ENCODE peak calls at places on chromosomes 11 and 22, in ten cellular contexts. D is hepatocyte, I is thyroid gland, S is head of caudate nucleus, Q is transverse colon, P is anterior cingulate cortex, O is NCI-H510A treated with DMSO at 0.1 percent for 48 hours, Y is Kasumi-1, B is bronchial epithelial cell, N is ecto neural progenitor cell. A is an unnamed sample.

GRCh38 chr22:29152045-29152380 is 53.7 kb upstream of the EMID1 start:
- DNase-seq in D (no peak), I (no peak), S (no peak), Q (no peak), P (no peak), O (no peak), Y (no peak), B (no peak), N (no peak), A (no peak)

GRCh38 chr11:133323354-133323753 is 208.9 kb downstream of the OPCML start:
- DNase-seq in D (no peak), I (no peak), S (no peak), Q (no peak), P (no peak), O (no peak), Y (no peak), B (no peak), N (no peak), A (no peak)

GRCh38 chr11:47355283-47356128 is 3.0 kb upstream of the MYBPC3 start:
- DNase-seq in D (peak), I (peak), S (peak), Q (peak), P (peak), O (peak), Y (no peak), B (peak), N (peak), A (peak)

GRCh38 chr11:14446701-14447169 is 52.9 kb downstream of the COPB1 start:
- DNase-seq in D (no peak), I (no peak), S (no peak), Q (no peak), P (no peak), O (no peak), Y (no peak), B (peak), N (no peak), A (no peak)

GRCh38 chr11:46234261-46234660 is 43.2 kb upstream of the CREB3L1 start:
- DNase-seq in D (no peak), I (no peak), S (no peak), Q (no peak), P (no peak), O (no peak), Y (no peak), B (no peak), N (peak), A (no peak)

GRCh38 chr22:17706451-17706900 is 67.8 kb downstream of the BID start:
- DNase-seq in D (peak), I (peak), S (peak), Q (peak), P (no peak), O (peak), Y (peak), B (peak), N (no peak), A (peak)

GRCh38 chr11:15793032-15793996 is 563.0 kb downstream of the SOX6 start:
- DNase-seq in D (no peak), I (no peak), S (no peak), Q (no peak), P (no peak), O (no peak), Y (no peak), B (peak), N (no peak), A (no peak)

GRCh38 chr22:44392446-44392921 is 79.7 kb upstream of the SHISAL1 start:
- DNase-seq in D (no peak), I (no peak), S (no peak), Q (no peak), P (no peak), O (no peak), Y (no peak), B (peak), N (peak), A (no peak)

GRCh38 chr11:114075891-114076441 is 16.5 kb downstream of the ZBTB16 start:
- DNase-seq in D (peak), I (peak), S (no peak), Q (no peak), P (no peak), O (peak), Y (peak), B (peak), N (peak), A (no peak)

GRCh38 chr11:117582491-117582890 is 214.5 kb downstream of the DSCAML1 start:
- DNase-seq in D (no peak), I (peak), S (peak), Q (no peak), P (no peak), O (no peak), Y (no peak), B (no peak), N (no peak), A (no peak)

GRCh38 chr11:27239305-27239942 is 123.6 kb downstream of the CCDC34 start:
- DNase-seq in D (no peak), I (no peak), S (no peak), Q (no peak), P (no peak), O (no peak), Y (no peak), B (no peak), N (no peak), A (no peak)

GRCh38 chr11:66333896-66334604 is 2.2 kb downstream of the RIN1 start:
- DNase-seq in D (no peak), I (no peak), S (no peak), Q (no peak), P (no peak), O (no peak), Y (no peak), B (no peak), N (peak), A (no peak)

GRCh38 chr22:35996596-35996995 is 32.0 kb downstream of the RBFOX2 start:
- DNase-seq in D (no peak), I (no peak), S (no peak), Q (no peak), P (no peak), O (no peak), Y (no peak), B (no peak), N (no peak), A (no peak)

GRCh38 chr11:61124574-61125309 is 22.5 kb downstream of the CD5 start:
- DNase-seq in D (no peak), I (peak), S (no peak), Q (no peak), P (no peak), O (no peak), Y (no peak), B (peak), N (no peak), A (no peak)

GRCh38 chr11:2930705-2931415 is 1.6 kb upstream of the PHLDA2 start:
- DNase-seq in D (peak), I (peak), S (no peak), Q (peak), P (no peak), O (peak), Y (no peak), B (peak), N (peak), A (no peak)

GRCh38 chr22:43616645-43617044 is 195.5 kb downstream of the EFCAB6 start:
- DNase-seq in D (peak), I (no peak), S (no peak), Q (peak), P (no peak), O (peak), Y (no peak), B (no peak), N (no peak), A (no peak)

GRCh38 chr22:29689872-29690213 is 30.0 kb upstream of the CABP7 start:
- DNase-seq in D (peak), I (peak), S (peak), Q (peak), P (peak), O (peak), Y (peak), B (peak), N (peak), A (peak)

GRCh38 chr11:111429066-111429506 is 50.0 kb upstream of the POU2AF1 start:
- DNase-seq in D (peak), I (peak), S (no peak), Q (peak), P (no peak), O (peak), Y (peak), B (peak), N (no peak), A (no peak)

GRCh38 chr11:94525933-94526332 is 13.7 kb downstream of the C11orf97 start:
- DNase-seq in D (peak), I (peak), S (peak), Q (peak), P (no peak), O (no peak), Y (peak), B (peak), N (no peak), A (no peak)

GRCh38 chr22:40654522-40655167 is 18.1 kb upstream of the MRTFA start:
- DNase-seq in D (peak), I (peak), S (peak), Q (peak), P (no peak), O (peak), Y (peak), B (peak), N (no peak), A (no peak)

GRCh38 chr11:44946268-44946667 is 4.4 kb downstream of the TP53I11 start:
- DNase-seq in D (no peak), I (peak), S (no peak), Q (no peak), P (no peak), O (no peak), Y (no peak), B (no peak), N (no peak), A (peak)

GRCh38 chr11:20865161-20865560 is 195.8 kb downstream of the NELL1 start:
- DNase-seq in D (no peak), I (no peak), S (no peak), Q (no peak), P (no peak), O (no peak), Y (no peak), B (no peak), N (no peak), A (no peak)

GRCh38 chr11:995752-996420 is 40.6 kb downstream of the MUC6 start:
- DNase-seq in D (no peak), I (no peak), S (peak), Q (no peak), P (no peak), O (peak), Y (no peak), B (no peak), N (no peak), A (no peak)

GRCh38 chr11:134459246-134460043 is 47.4 kb upstream of the B3GAT1 start:
- DNase-seq in D (no peak), I (no peak), S (peak), Q (no peak), P (no peak), O (no peak), Y (no peak), B (no peak), N (no peak), A (no peak)

GRCh38 chr22:46018859-46019258 is 41.9 kb upstream of the WNT7B start:
- DNase-seq in D (no peak), I (no peak), S (no peak), Q (no peak), P (no peak), O (peak), Y (no peak), B (peak), N (no peak), A (no peak)

GRCh38 chr11:60921259-60921658 is 3.0 kb upstream of the TMEM132A start:
- DNase-seq in D (no peak), I (no peak), S (no peak), Q (no peak), P (no peak), O (no peak), Y (no peak), B (no peak), N (no peak), A (no peak)

GRCh38 chr11:33006010-33006409 is 9.7 kb upstream of the DEPDC7 start:
- DNase-seq in D (no peak), I (no peak), S (no peak), Q (no peak), P (no peak), O (no peak), Y (no peak), B (no peak), N (no peak), A (no peak)

GRCh38 chr22:43228330-43228729 is 41.4 kb upstream of the TTLL12 start:
- DNase-seq in D (peak), I (peak), S (no peak), Q (peak), P (peak), O (no peak), Y (peak), B (no peak), N (peak), A (no peak)

GRCh38 chr11:58675344-58676155 is 53.1 kb downstream of the CNTF start:
- DNase-seq in D (peak), I (peak), S (peak), Q (peak), P (peak), O (peak), Y (peak), B (peak), N (peak), A (peak)

GRCh38 chr11:74050465-74050864 is 41.6 kb upstream of the UCP3 start:
- DNase-seq in D (no peak), I (no peak), S (no peak), Q (no peak), P (no peak), O (no peak), Y (no peak), B (no peak), N (no peak), A (no peak)

GRCh38 chr22:30015229-30015797 is 65.0 kb upstream of the HORMAD2 start:
- DNase-seq in D (no peak), I (no peak), S (no peak), Q (no peak), P (no peak), O (no peak), Y (no peak), B (peak), N (no peak), A (no peak)

GRCh38 chr22:35538801-35539321 is 1.8 kb upstream of the RASD2 start:
- DNase-seq in D (no peak), I (peak), S (no peak), Q (peak), P (no peak), O (no peak), Y (peak), B (peak), N (peak), A (no peak)

GRCh38 chr22:32920032-32920628 is 118.6 kb downstream of the TIMP3 start:
- DNase-seq in D (peak), I (no peak), S (no peak), Q (peak), P (no peak), O (no peak), Y (peak), B (no peak), N (no peak), A (no peak)

GRCh38 chr11:66569076-66569475 is 670 bp upstream of the CTSF start:
- DNase-seq in D (no peak), I (no peak), S (no peak), Q (no peak), P (no peak), O (no peak), Y (no peak), B (no peak), N (no peak), A (no peak)

GRCh38 chr22:39592104-39593060 is 21.8 kb downstream of the CACNA1I start:
- DNase-seq in D (peak), I (peak), S (no peak), Q (no peak), P (no peak), O (no peak), Y (no peak), B (peak), N (no peak), A (no peak)

GRCh38 chr22:24703101-24703500 is 71.4 kb downstream of the PIWIL3 start:
- DNase-seq in D (peak), I (peak), S (no peak), Q (peak), P (no peak), O (peak), Y (no peak), B (no peak), N (no peak), A (no peak)

GRCh38 chr11:84905411-84905810 is 721.7 kb downstream of the DLG2 start:
- DNase-seq in D (no peak), I (no peak), S (no peak), Q (no peak), P (no peak), O (no peak), Y (no peak), B (peak), N (no peak), A (no peak)

GRCh38 chr22:37604875-37605274 is 3.8 kb upstream of the GGA1 start:
- DNase-seq in D (no peak), I (no peak), S (no peak), Q (no peak), P (no peak), O (no peak), Y (peak), B (no peak), N (no peak), A (no peak)

GRCh38 chr11:61888043-61888442 is 3.3 kb downstream of the FADS3 start:
- DNase-seq in D (no peak), I (peak), S (no peak), Q (peak), P (no peak), O (no peak), Y (no peak), B (peak), N (no peak), A (no peak)

A was measured in hypothalamus.